ENCODE peak calls at places on chromosomes 16 and 17, in five cellular contexts. Y is NCI-H510A treated with DMSO at 0.1 percent for 48 hours; E is activated naive CD4-positive, alpha-beta T cell treated with Interleukin-2 at 50 U/mL for 16 hours; I is activated naive CD8-positive, alpha-beta T cell treated with anti-CD3 and anti-CD28 coated beads, Interleukin-2, amount 50 U/mL, for 24 hours; H is EL. O is an unnamed sample.

GRCh38 chr16:86387461-86388440 is 122.6 kb upstream of the FOXF1 start:
- DNase-seq in E (no peak), I (peak; percentile 5), Y (no peak), H (peak; percentile 99), O (no peak)

GRCh38 chr16:89201467-89202377 is 1.4 kb upstream of the SLC22A31 start:
- DNase-seq in E (peak; percentile 74), Y (peak; percentile 36), I (peak; percentile 82), H (peak; percentile 55), O (no peak)

GRCh38 chr16:4404967-4405696 is 11.3 kb downstream of the CORO7 start:
- DNase-seq in H (no peak), Y (no peak), E (no peak), I (no peak), O (no peak)

GRCh38 chr16:25143898-25144297 is 32.4 kb downstream of the LCMT1 start:
- DNase-seq in H (no peak), E (no peak), Y (no peak), I (no peak), O (no peak)

GRCh38 chr16:2954647-2955381 is 9.3 kb upstream of the KREMEN2 start:
- DNase-seq in I (no peak), Y (no peak), E (no peak), H (no peak), O (no peak)

GRCh38 chr17:9468532-9468931 is 107.1 kb downstream of the STX8 start:
- DNase-seq in E (no peak), Y (no peak), I (no peak), H (no peak), O (no peak)

GRCh38 chr16:58267524-58268243 is 27.1 kb downstream of the PRSS54 start:
- DNase-seq in I (no peak), H (no peak), Y (no peak), E (no peak), O (no peak)

GRCh38 chr17:46726106-46726670 is 92.3 kb downstream of the WNT3 start:
- DNase-seq in I (no peak), E (no peak), Y (no peak), H (no peak), O (no peak)

GRCh38 chr17:1473841-1474240 is 17.8 kb upstream of the CRK start:
- DNase-seq in Y (no peak), H (no peak), I (no peak), E (peak; percentile 22), O (no peak)

GRCh38 chr17:54662978-54663876 is 237.4 kb upstream of the TOM1L1 start:
- DNase-seq in H (no peak), Y (no peak), E (no peak), I (no peak), O (no peak)

GRCh38 chr16:82011199-82011641 is at the start of gene SDR42E1:
- DNase-seq in Y (peak; percentile 58), H (no peak), I (peak; percentile 35), E (peak; percentile 35), O (peak; percentile 55)

GRCh38 chr16:27805828-27806351 is 255.9 kb downstream of the KATNIP start:
- DNase-seq in I (no peak), H (no peak), E (no peak), Y (no peak), O (no peak)

GRCh38 chr17:72173475-72174116 is 52.8 kb downstream of the SOX9 start:
- DNase-seq in Y (peak; percentile 87), E (no peak), H (no peak), I (no peak), O (no peak)

GRCh38 chr16:11843206-11843605 is 8.1 kb downstream of the RSL1D1 start:
- DNase-seq in Y (no peak), I (no peak), H (no peak), E (no peak), O (no peak)

GRCh38 chr16:89956511-89957213 is 8.1 kb downstream of the DEF8 start:
- DNase-seq in Y (no peak), I (no peak), H (no peak), E (no peak), O (no peak)

GRCh38 chr17:49556183-49556943 is 19.3 kb upstream of the NXPH3 start:
- DNase-seq in E (peak; percentile 85), Y (peak; percentile 77), I (peak; percentile 89), H (peak; percentile 74), O (peak; percentile 82)

GRCh38 chr17:67569873-67570272 is 147.9 kb upstream of the NOL11 start:
- DNase-seq in H (no peak), I (no peak), Y (no peak), E (no peak), O (no peak)

GRCh38 chr17:44910231-44911106 is 4.8 kb downstream of the GFAP start:
- DNase-seq in Y (no peak), I (no peak), E (no peak), H (no peak), O (no peak)

GRCh38 chr17:78986048-78986648 is 6.4 kb upstream of the LGALS3BP start:
- DNase-seq in E (no peak), I (peak; percentile 28), H (no peak), Y (peak; percentile 51), O (no peak)

GRCh38 chr17:60079401-60079861 is 710 bp upstream of the HEATR6 start:
- DNase-seq in I (no peak), E (no peak), H (peak; percentile 58), Y (peak; percentile 35), O (no peak)

GRCh38 chr16:63938661-63939060 is 1183.2 kb downstream of the CDH11 start:
- DNase-seq in E (no peak), Y (no peak), H (peak; percentile 6), I (no peak), O (no peak)

GRCh38 chr17:81245024-81245664 is 6.0 kb downstream of the NDUFAF8 start:
- DNase-seq in I (no peak), H (no peak), E (peak; percentile 30), Y (no peak), O (no peak)

GRCh38 chr17:72715906-72716572 is 376.4 kb downstream of the SLC39A11 start:
- DNase-seq in H (peak; percentile 96), I (no peak), Y (no peak), E (no peak), O (no peak)

GRCh38 chr17:7882629-7883028 is 6.0 kb upstream of the CHD3 start:
- DNase-seq in I (no peak), H (no peak), E (no peak), Y (peak; percentile 63), O (no peak)

GRCh38 chr16:72241930-72242329 is 70.0 kb upstream of the PMFBP1 start:
- DNase-seq in Y (peak; percentile 54), E (no peak), I (no peak), H (peak; percentile 64), O (no peak)

GRCh38 chr17:77458202-77459017 is 317.6 kb downstream of the SEC14L1 start:
- DNase-seq in E (peak; percentile 56), H (no peak), I (peak; percentile 54), Y (no peak), O (no peak)

GRCh38 chr17:38453951-38454421 is 25.7 kb downstream of the ARHGAP23 start:
- DNase-seq in Y (no peak), E (no peak), H (peak; percentile 73), I (no peak), O (no peak)

GRCh38 chr17:18217412-18218015 is 7.9 kb upstream of the LLGL1 start:
- DNase-seq in H (peak; percentile 67), I (peak; percentile 82), Y (peak; percentile 39), E (peak; percentile 78), O (peak; percentile 75)

GRCh38 chr17:9291912-9292562 is 270.7 kb downstream of the NTN1 start:
- DNase-seq in I (peak; percentile 54), H (peak; percentile 18), E (peak; percentile 52), Y (no peak), O (peak; percentile 39)

GRCh38 chr16:50611332-50611934 is 63.2 kb downstream of the NKD1 start:
- DNase-seq in H (peak; percentile 42), I (no peak), Y (no peak), E (no peak), O (no peak)

GRCh38 chr17:55730808-55731207 is 8.1 kb upstream of the TMEM100 start:
- DNase-seq in Y (no peak), I (no peak), H (no peak), E (no peak), O (no peak)

GRCh38 chr17:6108382-6108781 is 38.2 kb downstream of the WSCD1 start:
- DNase-seq in Y (no peak), I (no peak), E (no peak), H (no peak), O (no peak)

GRCh38 chr17:41657164-41657754 is 31.4 kb upstream of the EIF1 start:
- DNase-seq in Y (no peak), E (no peak), H (no peak), I (no peak), O (no peak)

GRCh38 chr17:7311110-7311698 is 3.8 kb downstream of the EIF5A start:
- DNase-seq in H (no peak), I (no peak), Y (no peak), E (no peak), O (no peak)

GRCh38 chr17:74235040-74235581 is 21.7 kb downstream of the TTYH2 start:
- DNase-seq in I (no peak), H (no peak), E (no peak), Y (no peak), O (no peak)